ENCODE peak calls at places on chromosome 15, in seven cellular contexts. One of them, this sample, is unnamed.

GRCh38 chr15:95626501-95627361 is 703.8 kb upstream of the NR2F2 start:
- DNase-seq in GM06990: no peak
- DNase-seq in AG08396: no peak
- DNase-seq in NCI-H460: no peak
- DNase-seq in GM23338: peak
- DNase-seq in chondrocyte: no peak
- DNase-seq in activated CD4-positive, alpha-beta T cell treated with anti-CD3 and anti-CD28 coated beads, Interleukin-2, amount 50 U/mL, for 1 hour: no peak
- DNase-seq in this sample: no peak

GRCh38 chr15:91529534-91529933 is 324.0 kb upstream of the SLCO3A1 start:
- DNase-seq in chondrocyte: no peak
- DNase-seq in activated CD4-positive, alpha-beta T cell treated with anti-CD3 and anti-CD28 coated beads, Interleukin-2, amount 50 U/mL, for 1 hour: no peak
- DNase-seq in NCI-H460: no peak
- DNase-seq in GM23338: no peak
- DNase-seq in AG08396: no peak
- DNase-seq in GM06990: no peak
- DNase-seq in this sample: no peak

GRCh38 chr15:92163641-92164040 is 230.0 kb upstream of the ST8SIA2 start:
- DNase-seq in activated CD4-positive, alpha-beta T cell treated with anti-CD3 and anti-CD28 coated beads, Interleukin-2, amount 50 U/mL, for 1 hour: no peak
- DNase-seq in chondrocyte: no peak
- DNase-seq in GM23338: no peak
- DNase-seq in NCI-H460: no peak
- DNase-seq in AG08396: no peak
- DNase-seq in GM06990: no peak
- DNase-seq in this sample: no peak

GRCh38 chr15:90013503-90013937 is 12.4 kb downstream of the ZNF710 start:
- DNase-seq in GM23338: no peak
- DNase-seq in AG08396: no peak
- DNase-seq in chondrocyte: no peak
- DNase-seq in activated CD4-positive, alpha-beta T cell treated with anti-CD3 and anti-CD28 coated beads, Interleukin-2, amount 50 U/mL, for 1 hour: no peak
- DNase-seq in NCI-H460: no peak
- DNase-seq in GM06990: no peak
- DNase-seq in this sample: no peak

GRCh38 chr15:36370735-36371115 is 208.7 kb upstream of the CDIN1 start:
- DNase-seq in GM06990: no peak
- DNase-seq in AG08396: peak
- DNase-seq in activated CD4-positive, alpha-beta T cell treated with anti-CD3 and anti-CD28 coated beads, Interleukin-2, amount 50 U/mL, for 1 hour: no peak
- DNase-seq in GM23338: no peak
- DNase-seq in NCI-H460: peak
- DNase-seq in chondrocyte: no peak
- DNase-seq in this sample: no peak

GRCh38 chr15:55499158-55499557 is 8.9 kb downstream of the DNAAF4 start:
- DNase-seq in activated CD4-positive, alpha-beta T cell treated with anti-CD3 and anti-CD28 coated beads, Interleukin-2, amount 50 U/mL, for 1 hour: no peak
- DNase-seq in NCI-H460: no peak
- DNase-seq in chondrocyte: no peak
- DNase-seq in AG08396: no peak
- DNase-seq in GM06990: no peak
- DNase-seq in GM23338: peak
- DNase-seq in this sample: no peak

GRCh38 chr15:80660114-80660513 is 35.0 kb upstream of the ABHD17C start:
- DNase-seq in GM23338: peak
- DNase-seq in NCI-H460: peak
- DNase-seq in GM06990: no peak
- DNase-seq in AG08396: peak
- DNase-seq in chondrocyte: no peak
- DNase-seq in activated CD4-positive, alpha-beta T cell treated with anti-CD3 and anti-CD28 coated beads, Interleukin-2, amount 50 U/mL, for 1 hour: no peak
- DNase-seq in this sample: no peak

GRCh38 chr15:63729115-63729884 is 104.4 kb downstream of the HERC1 start:
- DNase-seq in GM23338: no peak
- DNase-seq in NCI-H460: no peak
- DNase-seq in chondrocyte: no peak
- DNase-seq in AG08396: no peak
- DNase-seq in activated CD4-positive, alpha-beta T cell treated with anti-CD3 and anti-CD28 coated beads, Interleukin-2, amount 50 U/mL, for 1 hour: no peak
- DNase-seq in GM06990: no peak
- DNase-seq in this sample: no peak

GRCh38 chr15:51736646-51737537 is 563 bp downstream of the LYSMD2 start:
- DNase-seq in AG08396: peak
- DNase-seq in GM23338: peak
- DNase-seq in GM06990: peak
- DNase-seq in chondrocyte: no peak
- DNase-seq in activated CD4-positive, alpha-beta T cell treated with anti-CD3 and anti-CD28 coated beads, Interleukin-2, amount 50 U/mL, for 1 hour: peak
- DNase-seq in NCI-H460: no peak
- DNase-seq in this sample: no peak

GRCh38 chr15:39344662-39345141 is 236.2 kb upstream of the THBS1 start:
- DNase-seq in GM23338: peak
- DNase-seq in chondrocyte: no peak
- DNase-seq in AG08396: no peak
- DNase-seq in NCI-H460: no peak
- DNase-seq in activated CD4-positive, alpha-beta T cell treated with anti-CD3 and anti-CD28 coated beads, Interleukin-2, amount 50 U/mL, for 1 hour: no peak
- DNase-seq in GM06990: no peak
- DNase-seq in this sample: no peak

GRCh38 chr15:83010709-83011270 is 649 bp downstream of the C15orf40 start:
- DNase-seq in AG08396: peak
- DNase-seq in activated CD4-positive, alpha-beta T cell treated with anti-CD3 and anti-CD28 coated beads, Interleukin-2, amount 50 U/mL, for 1 hour: peak
- DNase-seq in GM23338: peak
- DNase-seq in NCI-H460: peak
- DNase-seq in GM06990: no peak
- DNase-seq in chondrocyte: no peak
- DNase-seq in this sample: peak

GRCh38 chr15:74545776-74546656 is 5.0 kb downstream of the ARID3B start:
- DNase-seq in chondrocyte: peak
- DNase-seq in AG08396: peak
- DNase-seq in GM06990: peak
- DNase-seq in activated CD4-positive, alpha-beta T cell treated with anti-CD3 and anti-CD28 coated beads, Interleukin-2, amount 50 U/mL, for 1 hour: peak
- DNase-seq in GM23338: peak
- DNase-seq in NCI-H460: peak
- DNase-seq in this sample: peak

GRCh38 chr15:63908986-63909385 is 75.2 kb upstream of the HERC1 start:
- DNase-seq in activated CD4-positive, alpha-beta T cell treated with anti-CD3 and anti-CD28 coated beads, Interleukin-2, amount 50 U/mL, for 1 hour: no peak
- DNase-seq in GM23338: no peak
- DNase-seq in AG08396: no peak
- DNase-seq in NCI-H460: no peak
- DNase-seq in GM06990: no peak
- DNase-seq in chondrocyte: no peak
- DNase-seq in this sample: no peak

GRCh38 chr15:67000896-67001295 is 64.5 kb upstream of the SMAD3 start:
- DNase-seq in AG08396: no peak
- DNase-seq in NCI-H460: no peak
- DNase-seq in chondrocyte: no peak
- DNase-seq in GM23338: no peak
- DNase-seq in GM06990: no peak
- DNase-seq in activated CD4-positive, alpha-beta T cell treated with anti-CD3 and anti-CD28 coated beads, Interleukin-2, amount 50 U/mL, for 1 hour: no peak
- DNase-seq in this sample: no peak

GRCh38 chr15:79185199-79185598 is 94.6 kb upstream of the RASGRF1 start:
- DNase-seq in GM06990: no peak
- DNase-seq in chondrocyte: no peak
- DNase-seq in activated CD4-positive, alpha-beta T cell treated with anti-CD3 and anti-CD28 coated beads, Interleukin-2, amount 50 U/mL, for 1 hour: peak
- DNase-seq in AG08396: no peak
- DNase-seq in NCI-H460: no peak
- DNase-seq in GM23338: peak
- DNase-seq in this sample: no peak

GRCh38 chr15:89673162-89673506 is 6.0 kb downstream of the PLIN1 start:
- DNase-seq in AG08396: no peak
- DNase-seq in GM06990: no peak
- DNase-seq in chondrocyte: no peak
- DNase-seq in GM23338: peak
- DNase-seq in NCI-H460: no peak
- DNase-seq in activated CD4-positive, alpha-beta T cell treated with anti-CD3 and anti-CD28 coated beads, Interleukin-2, amount 50 U/mL, for 1 hour: no peak
- DNase-seq in this sample: no peak

GRCh38 chr15:70741107-70741511 is 22.2 kb downstream of the UACA start:
- DNase-seq in activated CD4-positive, alpha-beta T cell treated with anti-CD3 and anti-CD28 coated beads, Interleukin-2, amount 50 U/mL, for 1 hour: no peak
- DNase-seq in AG08396: peak
- DNase-seq in chondrocyte: no peak
- DNase-seq in GM23338: no peak
- DNase-seq in GM06990: no peak
- DNase-seq in NCI-H460: peak
- DNase-seq in this sample: no peak

GRCh38 chr15:61441901-61442300 is 212.8 kb upstream of the RORA start:
- DNase-seq in AG08396: no peak
- DNase-seq in activated CD4-positive, alpha-beta T cell treated with anti-CD3 and anti-CD28 coated beads, Interleukin-2, amount 50 U/mL, for 1 hour: no peak
- DNase-seq in GM06990: no peak
- DNase-seq in NCI-H460: no peak
- DNase-seq in GM23338: no peak
- DNase-seq in chondrocyte: no peak
- DNase-seq in this sample: no peak

This sample was measured in glomerular endothelial cell.